ENCODE peak calls at places on chromosomes 2 and 18, in nine cellular contexts. H is dorsolateral prefrontal cortex; V is IMR-90; A is CD8-positive, alpha-beta T cell; M is A549; B is chondrocyte; U is PC-9; S is prostate gland; Q is right lobe of liver. R is an unnamed sample.

GRCh38 chr2:224101820-224102630 is 62.9 kb upstream of the SERPINE2 start:
- DNase-seq in H (no peak), V (peak), A (no peak), M (peak), B (no peak), U (no peak), S (no peak), Q (no peak), R (peak)

GRCh38 chr2:45329045-45329677 is 281.9 kb downstream of the SRBD1 start:
- DNase-seq in H (no peak), V (peak), A (no peak), M (peak), B (no peak), U (peak), S (no peak), Q (no peak), R (peak)

GRCh38 chr2:239177908-239178307 is 222.9 kb downstream of the HDAC4 start:
- DNase-seq in H (peak), V (no peak), A (no peak), M (no peak), B (peak), U (no peak), S (no peak), Q (peak), R (no peak)

GRCh38 chr2:58042486-58042970 is 4.1 kb upstream of the VRK2 start:
- DNase-seq in H (no peak), V (peak), A (no peak), M (peak), B (no peak), U (peak), S (peak), Q (no peak), R (peak)

GRCh38 chr2:25342372-25343186 is 854 bp upstream of the DNMT3A start:
- DNase-seq in H (peak), V (peak), A (peak), M (peak), B (no peak), U (peak), S (peak), Q (peak), R (peak)

GRCh38 chr2:67142741-67143140 is 254.4 kb upstream of the ETAA1 start:
- DNase-seq in H (no peak), V (no peak), A (no peak), M (no peak), B (no peak), U (no peak), S (no peak), Q (no peak), R (no peak)

GRCh38 chr2:54240515-54241219 is 15.4 kb downstream of the TSPYL6 start:
- DNase-seq in H (no peak), V (peak), A (no peak), M (no peak), B (no peak), U (no peak), S (no peak), Q (no peak), R (peak)

GRCh38 chr18:8745355-8746014 is 40.1 kb downstream of the MTCL1 start:
- DNase-seq in H (no peak), V (peak), A (no peak), M (no peak), B (no peak), U (no peak), S (no peak), Q (no peak), R (no peak)

GRCh38 chr18:7733642-7734041 is 166.5 kb downstream of the PTPRM start:
- DNase-seq in H (no peak), V (peak), A (no peak), M (peak), B (no peak), U (no peak), S (no peak), Q (no peak), R (no peak)

GRCh38 chr2:652881-653480 is 24.2 kb downstream of the TMEM18 start:
- DNase-seq in H (no peak), V (no peak), A (no peak), M (no peak), B (no peak), U (no peak), S (no peak), Q (no peak), R (no peak)

DNA sequence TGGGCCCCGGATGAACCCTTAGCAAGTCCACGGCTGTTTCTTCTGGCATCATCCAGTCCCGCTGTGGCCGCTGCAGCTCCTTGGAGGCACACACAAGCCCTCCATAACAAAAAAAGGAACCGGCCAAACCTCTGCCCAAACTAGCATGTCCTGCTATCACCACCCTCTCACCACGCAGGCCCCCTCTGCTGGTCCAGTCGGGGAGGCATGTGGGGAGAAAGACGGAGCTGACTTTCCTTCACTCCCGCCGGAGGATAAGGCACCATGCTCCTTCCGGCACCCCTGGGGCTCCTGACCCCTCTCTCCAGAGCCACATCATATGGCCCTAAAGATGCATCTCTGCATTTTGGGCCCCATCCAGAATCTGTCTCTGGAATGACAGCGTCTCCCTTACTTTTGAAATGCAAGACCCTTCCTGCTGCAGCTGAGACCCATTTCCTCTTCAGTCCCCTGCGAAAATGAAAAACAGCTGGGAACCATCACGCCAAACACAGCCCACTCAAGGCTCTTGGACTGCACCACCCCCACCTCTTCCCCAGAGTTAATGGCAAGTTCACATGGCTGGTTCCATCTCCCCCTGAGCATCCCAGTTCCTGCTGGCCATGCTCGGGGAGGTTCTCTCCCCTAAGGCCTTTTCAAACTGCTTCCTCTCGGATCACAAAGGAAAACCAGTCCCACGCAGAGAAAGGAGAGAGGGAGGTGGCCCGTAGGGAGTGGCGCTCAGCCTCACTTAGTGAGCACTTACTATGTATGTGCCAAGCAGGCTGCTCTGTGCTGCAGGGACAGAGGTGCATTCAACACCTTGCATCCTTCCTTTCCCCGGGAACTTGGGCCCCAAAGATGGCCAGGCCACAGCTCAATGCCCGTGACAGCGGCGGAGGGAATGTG is 35.2 kb upstream of the MLPH start:
- DNase-seq in H (no peak), V (peak), A (no peak), M (no peak), B (no peak), U (no peak), S (no peak), Q (no peak), R (no peak)
- TF ChIP-seq CTCF in H (no peak), V (peak), A (no peak), M (no peak), B (peak), U (no peak), S (peak), Q (no peak), R (peak)

GRCh38 chr18:39872566-39872965 is 2082.5 kb upstream of the PIK3C3 start:
- DNase-seq in H (no peak), V (no peak), A (no peak), M (no peak), B (no peak), U (no peak), S (no peak), Q (no peak), R (no peak)
- TF ChIP-seq CTCF in H (no peak), V (no peak), A (no peak), M (no peak), B (no peak), U (no peak), S (no peak), Q (no peak), R (no peak)

GRCh38 chr2:172761306-172761705 is 25.7 kb downstream of the RAPGEF4 start:
- DNase-seq in H (no peak), V (no peak), A (no peak), M (no peak), B (no peak), U (no peak), S (no peak), Q (no peak), R (no peak)
- TF ChIP-seq CTCF in H (no peak), V (no peak), A (no peak), M (no peak), B (no peak), U (no peak), S (no peak), Q (no peak), R (no peak)

DNA sequence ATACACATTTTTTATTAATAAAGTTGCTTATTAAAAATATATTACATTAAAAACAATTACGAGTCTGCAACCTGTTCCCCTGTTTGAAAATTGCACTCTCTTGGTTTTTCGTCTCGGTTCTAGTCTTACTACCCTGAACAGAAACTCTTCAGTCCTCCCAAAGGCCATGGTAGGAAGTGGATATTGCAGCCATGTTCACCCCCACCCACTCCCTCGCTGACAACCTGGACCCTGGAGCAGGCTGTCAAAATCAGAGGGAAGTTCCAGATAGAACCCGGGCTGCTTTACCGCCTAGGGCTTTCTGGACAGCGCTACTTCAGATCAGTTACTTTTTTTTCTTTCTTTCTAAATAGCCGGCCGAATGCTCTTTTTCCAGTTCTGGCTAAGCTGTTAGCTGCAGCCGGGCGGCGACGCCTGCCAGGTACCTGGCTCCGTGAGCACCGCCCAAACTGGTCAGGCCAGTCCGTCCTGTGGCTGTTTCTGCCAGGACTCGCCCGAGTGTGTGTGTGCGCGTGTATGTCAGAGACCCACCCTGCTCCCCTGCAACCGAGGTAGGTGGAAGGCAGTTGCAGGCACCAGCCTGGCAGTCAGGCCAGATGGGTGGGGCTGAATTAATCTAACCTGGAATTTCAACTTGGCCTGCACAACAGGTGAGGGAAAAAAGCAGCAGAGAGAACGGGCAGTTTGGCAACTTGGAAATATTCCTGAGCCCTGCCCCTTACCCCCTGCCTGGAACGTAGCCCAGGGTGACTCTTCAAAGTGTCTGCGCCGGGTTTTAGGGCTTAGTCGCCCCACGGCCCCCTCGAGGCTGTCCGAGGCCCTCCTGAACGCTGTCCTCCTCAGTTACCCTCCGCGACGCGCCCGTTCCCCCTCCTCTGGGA is 1.1 kb upstream of the TET3 start:
- DNase-seq in H (no peak), V (no peak), A (no peak), M (peak), B (no peak), U (peak), S (peak), Q (peak), R (no peak)
- TF ChIP-seq CTCF in H (no peak), V (no peak), A (no peak), M (no peak), B (no peak), U (no peak), S (peak), Q (no peak), R (no peak)

GRCh38 chr2:201259216-201259615 is 1.1 kb upstream of the CASP8 start:
- DNase-seq in H (no peak), V (no peak), A (no peak), M (no peak), B (no peak), U (no peak), S (no peak), Q (no peak), R (no peak)

GRCh38 chr2:201257381-201257940 is 2.9 kb upstream of the CASP8 start:
- DNase-seq in H (no peak), V (peak), A (peak), M (no peak), B (no peak), U (peak), S (no peak), Q (no peak), R (no peak)

GRCh38 chr2:201258666-201258999 is 1.7 kb upstream of the CASP8 start:
- DNase-seq in H (no peak), V (no peak), A (no peak), M (no peak), B (no peak), U (no peak), S (no peak), Q (no peak), R (no peak)

GRCh38 chr2:201256001-201256544 is 4.3 kb upstream of the CASP8 start:
- DNase-seq in H (no peak), V (peak), A (no peak), M (no peak), B (no peak), U (no peak), S (no peak), Q (no peak), R (no peak)

GRCh38 chr2:201257941-201258665 is 2.2 kb upstream of the CASP8 start:
- DNase-seq in H (no peak), V (peak), A (peak), M (peak), B (no peak), U (peak), S (peak), Q (peak), R (peak)
- TF ChIP-seq CTCF in H (no peak), V (no peak), A (no peak), M (no peak), B (no peak), U (no peak), S (no peak), Q (no peak), R (peak)

DNA sequence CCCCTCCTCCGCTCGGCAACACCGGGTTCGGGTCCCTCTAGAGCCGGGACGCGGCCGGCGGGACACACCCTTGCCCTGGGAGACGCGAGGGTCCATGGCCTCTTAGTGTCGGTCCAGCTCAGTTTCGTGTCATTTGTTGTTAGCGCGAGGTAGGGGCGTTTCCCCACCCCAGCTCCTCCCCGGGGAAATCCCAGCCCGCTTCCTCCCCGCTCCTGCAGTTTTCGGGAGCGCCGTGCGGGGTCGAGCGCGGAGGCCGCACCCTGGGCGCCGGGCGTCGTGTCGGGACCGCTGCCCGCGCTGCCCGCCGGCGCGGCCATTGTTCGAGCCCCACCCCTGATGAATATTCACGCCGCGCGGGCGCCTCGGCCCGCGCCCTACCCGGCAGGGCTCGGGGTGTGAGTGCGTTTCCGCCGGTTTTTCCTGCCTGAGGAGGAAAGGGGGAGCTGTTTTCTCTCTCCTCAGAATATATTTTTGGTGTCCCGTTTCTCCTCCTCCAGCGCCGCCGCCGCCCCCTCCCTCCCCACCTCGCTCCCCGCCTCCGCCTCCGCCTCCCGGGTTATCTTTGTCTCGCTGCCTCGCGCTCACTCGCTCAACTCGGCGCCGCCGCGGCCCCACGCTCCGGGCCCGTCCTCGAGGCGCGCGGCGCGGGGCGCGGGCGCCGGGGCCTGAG is at the start of gene MAP4K4:
- DNase-seq in H (peak), V (peak), A (peak), M (peak), B (no peak), U (peak), S (peak), Q (peak), R (peak)
- TF ChIP-seq CTCF in H (peak), V (peak), A (no peak), M (peak), B (peak), U (peak), S (peak), Q (peak), R (peak)

R was measured in brain microvascular endothelial cell.